ENCODE peak calls at places on chromosome 11, in ten cellular contexts. X, T, U, I, Q, F, B, A, V and R are unnamed samples.

GRCh38 chr11:27460158-27460565 is 12.4 kb downstream of the LGR4 start:
- DNase-seq in B (no peak), T (no peak), I (no peak), F (no peak), U (no peak), V (no peak), Q (no peak), A (no peak), X (no peak), R (no peak)

GRCh38 chr11:120564573-120565301 is 53.2 kb downstream of the GRIK4 start:
- DNase-seq in A (peak; percentile 78), Q (peak; percentile 67), F (peak; percentile 51), I (no peak), X (peak; percentile 82), U (no peak), B (no peak), V (peak; percentile 49), T (no peak), R (peak; percentile 26)

GRCh38 chr11:15687342-15687741 is 572.6 kb downstream of the INSC start:
- DNase-seq in F (no peak), T (no peak), V (no peak), B (no peak), Q (no peak), A (no peak), X (no peak), I (no peak), U (no peak), R (no peak)

GRCh38 chr11:103862827-103863213 is 173.6 kb upstream of the DDI1 start:
- DNase-seq in T (no peak), B (no peak), A (no peak), F (no peak), I (no peak), X (no peak), U (no peak), Q (no peak), V (no peak), R (no peak)

GRCh38 chr11:69010964-69011623 is 2.0 kb downstream of the MRGPRF start:
- DNase-seq in B (peak; percentile 38), U (peak; percentile 81), V (no peak), X (peak; percentile 54), T (peak; percentile 78), I (peak; percentile 69), F (peak; percentile 67), A (peak; percentile 74), Q (peak; percentile 91), R (peak; percentile 38)

GRCh38 chr11:87338046-87338639 is 300.4 kb downstream of the TMEM135 start:
- DNase-seq in X (no peak), U (no peak), Q (no peak), B (no peak), T (no peak), F (no peak), A (no peak), V (no peak), I (no peak), R (no peak)

GRCh38 chr11:69484427-69485259 is 3.2 kb downstream of the LINC01488 start:
- DNase-seq in F (no peak), I (no peak), B (no peak), X (no peak), T (no peak), V (no peak), A (peak; percentile 51), U (no peak), Q (no peak), R (no peak)

GRCh38 chr11:107591446-107592236 is 694 bp downstream of the ELMOD1 start:
- DNase-seq in Q (no peak), U (no peak), A (no peak), I (no peak), T (no peak), X (no peak), F (no peak), V (no peak), B (no peak), R (peak; percentile 2)

GRCh38 chr11:65492637-65493366 is 6.0 kb upstream of the MALAT1 start:
- DNase-seq in A (no peak), X (peak; percentile 94), F (peak; percentile 90), I (peak; percentile 96), T (peak; percentile 87), V (peak; percentile 68), Q (peak; percentile 84), B (no peak), U (peak; percentile 85), R (peak; percentile 89)

GRCh38 chr11:73218106-73218829 is at the start of gene P2RY2:
- DNase-seq in U (peak; percentile 85), X (peak; percentile 91), Q (peak; percentile 55), B (peak; percentile 15), T (peak; percentile 91), V (no peak), I (peak; percentile 31), F (peak; percentile 85), A (peak; percentile 95), R (peak; percentile 74)

GRCh38 chr11:59550368-59550841 is 39.1 kb downstream of the OR4D9 start:
- DNase-seq in B (peak; percentile 97), U (peak; percentile 79), A (peak; percentile 95), Q (peak; percentile 84), V (peak; percentile 96), I (peak; percentile 92), T (peak; percentile 84), X (peak; percentile 85), F (peak; percentile 62), R (peak; percentile 67)
- TF ChIP-seq POLR2A in B (peak; percentile 43), U (no peak), A (no peak), Q (no peak), V (peak; percentile 40), I (no peak), T (no peak), X (peak; percentile 23), F (no peak), R (no peak)

GRCh38 chr11:124751741-124752470 is at the start of gene VSIG2:
- DNase-seq in A (peak; percentile 77), T (peak; percentile 58), X (no peak), F (no peak), B (no peak), V (no peak), I (no peak), U (peak; percentile 86), Q (no peak), R (no peak)

GRCh38 chr11:124753207-124753606 is 1.2 kb upstream of the VSIG2 start:
- DNase-seq in B (no peak), V (no peak), I (no peak), X (no peak), A (no peak), T (no peak), F (no peak), U (no peak), Q (no peak), R (no peak)

GRCh38 chr11:124752471-124753100 is 531 bp upstream of the VSIG2 start:
- DNase-seq in V (no peak), A (no peak), F (no peak), X (no peak), Q (no peak), T (no peak), U (no peak), I (no peak), B (no peak), R (no peak)

GRCh38 chr11:124749920-124750319 is 2.1 kb downstream of the VSIG2 start:
- DNase-seq in F (no peak), Q (no peak), V (no peak), X (no peak), T (no peak), I (no peak), A (no peak), B (no peak), U (no peak), R (no peak)

GRCh38 chr11:124751391-124751740 is 689 bp downstream of the VSIG2 start:
- DNase-seq in B (no peak), A (peak; percentile 73), T (no peak), U (no peak), I (no peak), Q (no peak), V (no peak), F (no peak), X (no peak), R (no peak)
- H3K4me3 ChIP-seq in B (peak overlapping the region; percentile 62), A (no peak overlapping the region), T (no peak overlapping the region), U (peak overlapping the region; percentile 56), I (no peak overlapping the region), Q (no peak overlapping the region), V (no peak overlapping the region), F (no peak overlapping the region), X (no peak overlapping the region), R (no peak overlapping the region)

GRCh38 chr11:35280727-35281126 is 138.6 kb downstream of the SLC1A2 start:
- DNase-seq in Q (no peak), T (no peak), X (no peak), U (no peak), F (no peak), B (no peak), V (no peak), A (no peak), I (no peak), R (no peak)
- H3K27ac ChIP-seq in Q (no peak overlapping the region), T (peak overlapping the region; percentile 13), X (no peak overlapping the region), U (peak overlapping the region; percentile 83), F (no peak overlapping the region), B (no peak overlapping the region), V (no peak overlapping the region), A (no peak overlapping the region), I (no peak overlapping the region), R (peak overlapping the region; percentile 40)

GRCh38 chr11:95089620-95090542 is at the start of gene ENDOD1:
- DNase-seq in T (peak; percentile 88), B (no peak), X (peak; percentile 80), A (peak; percentile 98), V (no peak), U (peak; percentile 85), Q (peak; percentile 86), F (peak; percentile 88), I (peak; percentile 63), R (peak; percentile 72)
- TF ChIP-seq POLR2A in T (peak; percentile 22), B (peak; percentile 40), X (peak; percentile 80), A (peak; percentile 86), V (peak; percentile 93), U (no peak), Q (peak; percentile 50), F (peak; percentile 73), I (peak; percentile 88), R (peak; percentile 84)